ENCODE peak calls at places on chromosome 11, in seven cellular contexts. J, C, Q, T, L, E and F are unnamed samples.

GRCh38 chr11:120178441-120179070 is 32.3 kb upstream of the OAF start:
- DNase-seq in E (no peak), Q (no peak), J (no peak), T (no peak), L (no peak), C (no peak), F (no peak)

GRCh38 chr11:69392104-69392653 is 89.3 kb upstream of the LINC01488 start:
- DNase-seq in J (no peak), Q (no peak), L (no peak), C (no peak), T (no peak), E (no peak), F (no peak)

GRCh38 chr11:27296406-27296994 is 66.5 kb downstream of the CCDC34 start:
- DNase-seq in T (no peak), L (peak; percentile 91), Q (no peak), E (no peak), J (no peak), C (peak; percentile 45), F (no peak)

GRCh38 chr11:122983438-122984185 is 2.0 kb upstream of the BSX start:
- DNase-seq in E (no peak), T (no peak), J (no peak), L (no peak), Q (no peak), C (no peak), F (no peak)

GRCh38 chr11:22832315-22833041 is 2.9 kb upstream of the SVIP start:
- DNase-seq in E (no peak), L (peak; percentile 31), Q (no peak), T (no peak), J (no peak), C (peak; percentile 26), F (no peak)

GRCh38 chr11:78539566-78539965 is 35.1 kb downstream of the NARS2 start:
- DNase-seq in L (no peak), E (no peak), J (no peak), T (no peak), Q (no peak), C (no peak), F (no peak)

GRCh38 chr11:40445391-40445790 is 1014.1 kb downstream of the LRRC4C start:
- DNase-seq in C (no peak), E (no peak), J (no peak), Q (no peak), L (peak; percentile 15), T (no peak), F (no peak)

GRCh38 chr11:12854829-12855228 is 154.3 kb upstream of the RASSF10 start:
- DNase-seq in E (no peak), Q (no peak), L (no peak), C (no peak), J (no peak), T (no peak), F (no peak)

GRCh38 chr11:3840870-3841425 is at the start of gene RHOG:
- DNase-seq in E (no peak), J (peak; percentile 60), T (peak; percentile 58), L (peak; percentile 78), C (peak; percentile 84), Q (peak; percentile 87), F (peak; percentile 73)

GRCh38 chr11:45794169-45794568 is 10.8 kb upstream of the SLC35C1 start:
- DNase-seq in L (no peak), Q (no peak), T (no peak), C (no peak), E (no peak), J (no peak), F (no peak)

GRCh38 chr11:61035086-61035835 is 63.8 kb downstream of the CD6 start:
- DNase-seq in C (no peak), E (no peak), T (no peak), Q (no peak), J (no peak), L (no peak), F (no peak)

GRCh38 chr11:13288375-13289029 is 10.9 kb downstream of the BMAL1 start:
- DNase-seq in E (no peak), T (no peak), L (no peak), J (no peak), Q (no peak), C (peak; percentile 33), F (no peak)

GRCh38 chr11:86151188-86152005 is 82.5 kb upstream of the PICALM start:
- DNase-seq in E (no peak), L (no peak), T (no peak), J (no peak), Q (peak; percentile 63), C (no peak), F (peak; percentile 75)

DNA sequence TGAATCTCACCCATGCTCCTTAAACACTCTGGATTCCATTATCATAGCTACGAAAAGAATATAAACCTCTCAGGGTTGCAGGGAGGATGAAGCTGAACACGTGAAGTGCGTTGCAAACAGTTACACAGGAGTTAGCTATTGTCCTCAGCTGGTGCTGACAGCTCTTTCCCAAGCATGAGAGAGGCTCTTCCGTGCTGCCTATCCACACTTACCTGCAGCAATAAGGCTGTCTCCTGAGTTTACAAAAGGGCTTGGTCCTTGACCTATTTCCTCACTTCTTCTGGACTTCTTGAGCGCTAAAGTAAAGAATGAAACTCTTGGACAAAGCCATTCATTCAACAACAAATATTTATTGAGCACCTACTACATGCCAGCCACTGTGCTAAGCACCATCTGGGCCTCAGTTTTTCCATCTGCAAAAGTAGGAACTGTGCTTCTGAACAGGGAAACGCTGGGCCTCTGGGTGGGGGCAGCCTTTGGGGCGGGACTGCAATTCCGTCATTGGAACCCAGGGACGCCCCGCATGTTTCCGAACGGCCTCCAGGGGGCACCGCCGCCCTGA is 749 bp upstream of the ARL2 start:
- DNase-seq in L (no peak), Q (peak; percentile 88), C (no peak), T (no peak), J (peak; percentile 89), E (peak; percentile 77), F (no peak)
- H3K27ac ChIP-seq in L (peak overlapping the region; percentile 96), Q (peak overlapping the region; percentile 94), C (peak overlapping the region; percentile 90), T (peak overlapping the region; percentile 97), J (peak overlapping the region; percentile 83), E (peak overlapping the region; percentile 90), F (peak overlapping the region; percentile 99)

GRCh38 chr11:16984229-16984628 is 30.0 kb downstream of the PLEKHA7 start:
- DNase-seq in Q (no peak), C (no peak), T (no peak), J (no peak), L (no peak), E (no peak), F (no peak)

GRCh38 chr11:16981651-16982194 is 32.5 kb downstream of the PLEKHA7 start:
- DNase-seq in L (peak; percentile 4), T (peak; percentile 76), J (no peak), E (no peak), Q (no peak), C (peak; percentile 81), F (peak; percentile 90)

GRCh38 chr11:16985297-16985696 is 28.9 kb downstream of the PLEKHA7 start:
- DNase-seq in E (no peak), L (no peak), J (no peak), C (no peak), T (no peak), Q (no peak), F (no peak)

GRCh38 chr11:16982256-16982671 is 31.9 kb downstream of the PLEKHA7 start:
- DNase-seq in Q (no peak), L (no peak), T (no peak), C (no peak), J (no peak), E (no peak), F (peak; percentile 46)

DNA sequence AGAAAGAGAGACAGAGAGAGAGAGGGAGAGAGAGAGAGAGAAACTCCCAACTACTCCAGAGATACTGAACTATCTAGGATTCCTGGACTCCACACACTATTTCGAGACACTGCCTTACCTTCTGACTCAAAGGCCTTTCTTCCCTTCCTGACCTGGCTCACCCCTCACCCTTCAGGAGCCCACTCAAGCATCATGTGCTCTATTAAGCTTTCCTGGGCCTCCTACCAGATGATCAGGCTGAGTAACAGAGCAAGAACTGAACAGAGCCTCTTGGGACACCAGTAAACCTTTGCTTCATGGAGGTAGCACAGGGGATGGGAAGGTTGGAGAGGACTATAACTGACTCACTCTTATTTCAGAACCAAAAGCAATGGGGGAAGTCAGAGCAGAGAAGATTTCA is 31.4 kb downstream of the PLEKHA7 start:
- DNase-seq in L (no peak), J (no peak), Q (no peak), C (no peak), E (no peak), T (no peak), F (no peak)
- H3K27ac ChIP-seq in L (no peak overlapping the region), J (no peak overlapping the region), Q (no peak overlapping the region), C (no peak overlapping the region), E (no peak overlapping the region), T (no peak overlapping the region), F (peak overlapping the region; percentile 90)

GRCh38 chr11:128550261-128550821 is 37.0 kb downstream of the ETS1 start:
- DNase-seq in T (no peak), Q (no peak), L (no peak), E (no peak), C (no peak), J (no peak), F (no peak)

GRCh38 chr11:128549256-128549944 is 38.0 kb downstream of the ETS1 start:
- DNase-seq in L (no peak), Q (peak; percentile 67), C (no peak), T (no peak), J (no peak), E (no peak), F (no peak)

GRCh38 chr11:128550967-128551522 is 36.3 kb downstream of the ETS1 start:
- DNase-seq in L (no peak), T (no peak), J (no peak), C (no peak), Q (no peak), E (no peak), F (no peak)

GRCh38 chr11:128547946-128548654 is 39.3 kb downstream of the ETS1 start:
- DNase-seq in J (no peak), Q (no peak), L (no peak), C (no peak), E (no peak), T (no peak), F (no peak)

DNA sequence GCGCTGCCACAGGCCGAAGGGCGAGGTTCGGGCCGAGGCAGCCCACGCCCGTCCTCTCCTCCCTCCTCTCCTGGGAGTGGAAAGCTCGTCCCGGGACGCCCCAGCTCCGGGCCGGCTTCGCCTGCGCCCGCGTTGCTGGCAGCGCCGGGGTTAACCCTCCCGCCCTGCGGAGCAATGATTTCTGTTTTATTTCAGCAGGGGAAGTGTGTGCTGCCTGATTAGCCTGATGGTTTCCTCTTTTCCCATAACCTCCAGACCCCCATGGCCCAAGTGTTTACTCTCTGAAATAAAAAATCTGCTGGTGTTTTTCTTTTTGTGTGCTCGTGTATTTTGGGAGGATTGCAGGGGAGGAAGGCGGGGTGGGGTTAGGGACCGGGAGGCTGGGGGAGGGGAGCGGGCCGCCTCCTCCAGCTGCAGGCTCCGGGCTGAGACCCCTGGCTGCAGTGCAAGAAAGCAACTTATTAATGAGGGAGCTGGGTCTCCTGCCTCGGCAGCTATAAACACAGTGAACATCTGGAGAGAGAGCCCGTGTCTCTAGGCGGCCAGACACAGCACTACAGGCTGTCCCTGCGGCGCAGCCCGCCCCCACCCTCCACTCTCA is 38.6 kb downstream of the ETS1 start:
- DNase-seq in E (no peak), T (no peak), Q (peak; percentile 81), J (no peak), L (no peak), C (no peak), F (peak; percentile 20)
- H3K27ac ChIP-seq in E (peak overlapping the region; percentile 63), T (no peak overlapping the region), Q (no peak overlapping the region), J (peak overlapping the region; percentile 58), L (no peak overlapping the region), C (no peak overlapping the region), F (peak overlapping the region; percentile 17)

DNA sequence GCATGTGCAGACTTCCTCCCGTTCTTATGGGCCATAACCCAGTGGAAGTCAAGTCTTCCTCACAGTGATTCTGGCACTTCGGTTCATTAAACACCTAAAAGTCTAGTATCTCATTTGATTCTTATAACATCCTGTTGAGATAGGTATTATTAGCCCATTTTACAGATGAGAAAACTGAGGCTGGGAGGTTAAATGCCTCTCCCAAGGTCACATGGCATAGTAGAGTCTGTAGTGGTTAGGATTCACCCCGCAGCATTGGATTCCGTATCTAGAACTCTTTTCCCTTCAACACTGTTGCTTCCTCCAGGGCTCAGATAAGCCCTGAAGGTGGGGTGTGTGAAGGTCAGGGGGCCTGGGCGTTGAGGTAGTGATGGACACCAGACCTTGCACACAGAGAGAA is 3.4 kb downstream of the GPHA2 start:
- DNase-seq in L (no peak), J (no peak), E (no peak), T (no peak), C (no peak), Q (no peak), F (no peak)
- H3K27ac ChIP-seq in L (no peak overlapping the region), J (no peak overlapping the region), E (no peak overlapping the region), T (no peak overlapping the region), C (no peak overlapping the region), Q (no peak overlapping the region), F (peak overlapping the region; percentile 61)